ENCODE peak calls at places on chromosomes 1 and 21, in five cellular contexts. Z, M, N, I and B are unnamed samples.
A peak's percentile ranks its signal among the peaks of the same experiment; 100 is the strongest.

GRCh38 chr1:109309347-109309746 is 2.5 kb upstream of the MYBPHL start:
- DNase-seq in N (no peak), I (no peak), M (no peak), Z (no peak), B (no peak)

GRCh38 chr1:231091853-231092301 is 51.8 kb upstream of the FAM89A start:
- DNase-seq in I (no peak), N (peak; percentile 71), M (no peak), Z (peak; percentile 9), B (peak; percentile 36)

GRCh38 chr21:25507522-25507921 is 99.8 kb downstream of the MRPL39 start:
- DNase-seq in M (no peak), I (no peak), Z (peak; percentile 35), N (no peak), B (no peak)

GRCh38 chr21:32886339-32886738 is 114.8 kb upstream of the PAXBP1 start:
- DNase-seq in I (no peak), N (no peak), Z (no peak), M (no peak), B (peak; percentile 3)

GRCh38 chr1:153597206-153597605 is 15.7 kb downstream of the S100A16 start:
- DNase-seq in I (no peak), M (no peak), Z (peak; percentile 85), N (no peak), B (no peak)

GRCh38 chr1:11256299-11256698 is 6.1 kb downstream of the MTOR start:
- DNase-seq in Z (no peak), M (no peak), N (no peak), I (no peak), B (no peak)

GRCh38 chr1:17274186-17275170 is 25.6 kb downstream of the PADI3 start:
- DNase-seq in Z (peak; percentile 20), I (no peak), M (no peak), N (peak; percentile 75), B (peak; percentile 76)

GRCh38 chr1:157155658-157156057 is 17.5 kb upstream of the ETV3 start:
- DNase-seq in M (no peak), I (no peak), N (no peak), Z (no peak), B (peak; percentile 19)

GRCh38 chr1:233383984-233384383 is 56.5 kb downstream of the MAP3K21 start:
- DNase-seq in M (no peak), N (no peak), Z (no peak), I (no peak), B (no peak)

GRCh38 chr1:214700381-214700780 is 97.4 kb downstream of the CENPF start:
- DNase-seq in N (no peak), I (no peak), M (no peak), Z (no peak), B (no peak)

GRCh38 chr1:235917267-235917811 is 50.6 kb upstream of the LYST start:
- DNase-seq in N (no peak), I (peak; percentile 96), M (peak; percentile 75), Z (peak; percentile 99), B (peak; percentile 77)

GRCh38 chr21:36915701-36916075 is 50.8 kb downstream of the HLCS start:
- DNase-seq in N (no peak), M (no peak), I (no peak), Z (no peak), B (no peak)

GRCh38 chr1:225776294-225776693 is 1.3 kb upstream of the SRP9 start:
- DNase-seq in Z (no peak), N (no peak), I (no peak), M (no peak), B (no peak)

GRCh38 chr1:58060548-58061170 is 485.9 kb downstream of the OMA1 start:
- DNase-seq in M (no peak), Z (no peak), N (no peak), I (no peak), B (no peak)

GRCh38 chr1:225651872-225652725 is 824 bp downstream of the ENAH start:
- DNase-seq in N (no peak), M (peak; percentile 23), Z (no peak), I (no peak), B (peak; percentile 44)

GRCh38 chr1:101373570-101373969 is 136.8 kb downstream of the S1PR1 start:
- DNase-seq in I (no peak), Z (no peak), M (no peak), N (no peak), B (no peak)

GRCh38 chr1:223429821-223430220 is 36.6 kb downstream of the CCDC185 start:
- DNase-seq in Z (no peak), M (no peak), I (no peak), N (no peak), B (no peak)

GRCh38 chr1:14296795-14297194 is 301.7 kb upstream of the KAZN start:
- DNase-seq in N (no peak), M (no peak), I (no peak), Z (no peak), B (no peak)

DNA sequence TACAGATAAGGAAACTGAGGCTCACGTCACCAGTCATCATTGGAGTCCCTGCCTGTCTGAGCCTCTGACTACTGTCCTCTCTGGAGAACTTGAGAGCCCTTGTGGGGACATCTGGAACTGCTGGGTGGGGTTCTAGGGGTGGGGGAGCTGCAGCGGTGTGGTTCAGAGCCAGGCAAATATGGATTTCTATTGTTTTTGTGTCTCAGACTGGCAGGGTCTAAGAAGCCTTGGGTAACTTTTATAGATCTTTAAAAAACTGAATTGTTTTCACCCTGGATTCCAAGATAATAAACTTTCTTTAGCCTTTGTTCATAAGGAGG is 46.9 kb downstream of the IER5 start:
- DNase-seq in I (no peak), N (no peak), Z (peak; percentile 56), M (no peak), B (no peak)
- TF ChIP-seq CTCF in I (no peak), N (peak; percentile 36), Z (peak; percentile 40), M (peak; percentile 13), B (peak; percentile 25)

DNA sequence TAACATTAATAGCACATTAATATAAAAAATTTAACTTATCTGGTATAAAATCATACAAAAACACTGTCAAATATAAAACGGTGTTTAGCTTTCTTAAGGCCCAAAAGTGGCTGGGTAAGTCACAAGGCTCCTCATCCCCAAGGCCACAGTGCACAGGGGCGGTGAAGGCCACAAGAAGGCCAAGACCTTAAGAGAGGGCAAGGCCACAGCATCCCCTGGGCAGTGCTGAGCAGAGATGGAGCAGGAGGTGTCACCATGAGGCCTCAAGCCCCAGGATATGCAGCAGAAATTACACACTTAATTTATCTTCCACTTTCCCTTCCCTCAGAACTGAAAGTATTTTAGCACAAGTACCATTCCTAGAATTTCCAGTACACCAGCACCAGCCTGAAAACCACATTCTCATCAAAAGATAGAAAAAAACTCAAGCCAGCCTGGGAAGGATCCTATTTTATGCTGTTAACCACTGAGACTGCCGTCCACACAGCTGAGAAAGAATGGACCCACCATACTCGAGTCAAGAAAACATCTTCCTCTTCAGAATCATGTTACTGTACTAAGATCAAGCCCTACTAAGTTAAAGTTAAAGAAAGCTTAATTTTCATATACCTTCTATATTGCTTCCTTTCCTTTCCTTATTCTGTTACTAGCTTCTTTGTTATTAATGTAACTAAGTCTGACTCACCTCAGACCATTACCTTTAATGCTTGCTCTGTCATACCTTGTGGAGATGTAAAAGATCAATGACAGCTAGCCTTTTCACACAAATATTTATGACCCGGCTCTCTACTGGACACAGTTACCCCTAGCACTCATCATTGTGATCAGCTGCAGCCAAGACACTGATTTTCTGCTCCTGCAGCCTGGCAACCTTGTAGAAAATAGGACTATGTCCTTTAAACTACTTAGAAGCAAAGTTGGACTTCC is 26.4 kb upstream of the FMO1 start:
- DNase-seq in M (no peak), N (no peak), I (no peak), Z (no peak), B (no peak)
- TF ChIP-seq CTCF in M (no peak), N (no peak), I (no peak), Z (no peak), B (no peak)

GRCh38 chr1:80441664-80442063 is 1359.1 kb upstream of the ADGRL2 start:
- DNase-seq in I (no peak), N (peak; percentile 7), M (no peak), Z (no peak), B (no peak)
- TF ChIP-seq CTCF in I (no peak), N (no peak), M (no peak), Z (no peak), B (no peak)

DNA sequence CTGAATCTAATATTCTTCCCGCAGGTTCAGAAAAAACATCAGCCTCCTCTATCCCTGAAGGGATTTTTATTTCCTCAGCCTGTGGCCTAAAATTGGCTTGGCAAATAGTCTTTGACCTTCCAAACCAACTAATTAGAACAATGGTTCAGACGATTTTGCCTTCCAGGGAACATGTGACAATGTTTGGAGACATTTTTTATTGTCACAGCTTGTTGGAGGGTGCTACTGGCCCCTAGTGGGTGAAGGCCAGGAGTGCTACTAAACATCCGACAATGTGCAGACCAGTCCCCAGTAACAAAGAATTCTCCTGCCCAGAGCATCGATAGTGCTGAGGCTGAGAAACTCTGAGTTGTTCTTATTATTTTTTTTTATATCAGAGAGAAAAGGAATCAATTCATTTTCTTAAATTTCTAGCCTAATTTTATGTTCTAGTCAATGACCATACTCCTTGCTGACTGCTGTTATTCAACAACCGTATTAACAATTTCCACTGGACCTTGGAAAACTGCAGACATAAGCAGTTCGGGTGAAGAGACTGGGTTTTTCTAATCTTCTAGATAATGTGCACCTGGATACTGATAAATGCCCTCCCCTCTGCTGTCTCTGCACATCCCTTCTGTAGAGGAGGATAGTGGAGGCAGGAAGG is 280.7 kb downstream of the LMX1A start:
- DNase-seq in Z (no peak), M (no peak), I (no peak), N (peak; percentile 51), B (peak; percentile 48)
- TF ChIP-seq CTCF in Z (peak; percentile 70), M (peak; percentile 41), I (no peak), N (peak; percentile 52), B (no peak)

DNA sequence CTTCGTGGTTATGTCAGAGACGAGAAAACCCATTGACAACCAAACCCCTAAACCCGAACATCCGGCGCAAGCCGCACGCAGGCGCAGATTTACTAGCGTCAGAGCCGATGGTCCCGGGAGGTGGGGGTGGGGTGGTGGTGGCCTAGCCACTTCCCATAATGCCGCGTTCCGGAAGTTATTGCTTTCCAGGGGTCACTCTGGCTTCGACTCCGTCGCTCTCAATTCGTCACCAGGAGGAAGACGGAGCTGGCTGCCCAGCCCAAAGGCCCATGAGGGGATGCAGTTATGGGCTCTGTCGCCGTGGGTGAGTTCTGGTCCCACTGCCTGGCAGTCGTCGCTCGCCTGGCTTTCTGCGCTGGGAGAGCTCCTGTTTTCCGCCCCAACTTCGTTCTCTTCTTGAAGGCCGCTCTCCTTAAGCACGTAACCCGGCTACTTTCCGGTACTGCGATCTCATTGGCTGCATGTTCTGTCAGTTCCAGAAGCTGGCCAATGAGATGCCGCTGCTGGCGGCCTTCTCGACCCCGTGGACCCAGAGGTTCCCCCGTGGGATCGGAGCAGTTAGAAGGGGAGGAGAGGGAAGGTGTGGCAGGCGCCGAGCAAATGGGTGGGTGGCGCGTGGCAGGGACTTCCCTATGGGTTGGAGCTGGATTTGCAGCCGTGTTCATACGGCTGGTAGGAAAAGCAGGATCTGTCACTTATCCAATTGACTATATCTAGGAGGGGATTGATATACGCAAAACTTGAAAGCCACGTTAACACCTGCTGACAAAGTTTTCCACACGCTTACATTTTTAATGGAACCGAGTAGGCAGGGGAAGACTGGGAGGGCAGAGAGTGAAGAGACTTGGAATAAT is at the start of gene USP16:
- DNase-seq in M (peak; percentile 97), I (peak; percentile 97), N (peak; percentile 90), Z (peak; percentile 99), B (peak; percentile 88)
- TF ChIP-seq CTCF in M (no peak), I (no peak), N (no peak), Z (no peak), B (no peak)